ENCODE peak calls at places on chromosome X, in eight cellular contexts. One of them, this sample, is unnamed.

GRCh38 chrX:97168646-97169045 is 284.9 kb downstream of the RPA4 start:
- DNase-seq in foreskin keratinocyte: no peak
- DNase-seq in sciatic nerve: no peak
- DNase-seq in effector memory CD8-positive, alpha-beta T cell: no peak
- DNase-seq in NCI-H748 treated with DMSO at 0.1 percent for 48 hours: no peak
- DNase-seq in stimulated activated naive CD4-positive, alpha-beta T cell: no peak
- DNase-seq in M059J: no peak
- DNase-seq in breast epithelium: no peak
- DNase-seq in this sample: no peak

GRCh38 chrX:72243472-72243871 is 4.6 kb upstream of the ERCC6L start:
- DNase-seq in foreskin keratinocyte: no peak
- DNase-seq in sciatic nerve: no peak
- DNase-seq in effector memory CD8-positive, alpha-beta T cell: no peak
- DNase-seq in NCI-H748 treated with DMSO at 0.1 percent for 48 hours: no peak
- DNase-seq in stimulated activated naive CD4-positive, alpha-beta T cell: no peak
- DNase-seq in M059J: peak; percentile 70
- DNase-seq in breast epithelium: no peak
- DNase-seq in this sample: no peak

GRCh38 chrX:30910124-30910860 is 21.2 kb upstream of the TAB3 start:
- DNase-seq in foreskin keratinocyte: no peak
- DNase-seq in sciatic nerve: no peak
- DNase-seq in effector memory CD8-positive, alpha-beta T cell: no peak
- DNase-seq in NCI-H748 treated with DMSO at 0.1 percent for 48 hours: no peak
- DNase-seq in stimulated activated naive CD4-positive, alpha-beta T cell: peak; percentile 16
- DNase-seq in M059J: peak; percentile 56
- DNase-seq in breast epithelium: no peak
- DNase-seq in this sample: no peak

GRCh38 chrX:115582871-115583729 is 22.1 kb downstream of the PLS3 start:
- DNase-seq in foreskin keratinocyte: no peak
- DNase-seq in sciatic nerve: no peak
- DNase-seq in effector memory CD8-positive, alpha-beta T cell: no peak
- DNase-seq in NCI-H748 treated with DMSO at 0.1 percent for 48 hours: no peak
- DNase-seq in stimulated activated naive CD4-positive, alpha-beta T cell: no peak
- DNase-seq in M059J: peak; percentile 69
- DNase-seq in breast epithelium: no peak
- DNase-seq in this sample: no peak

GRCh38 chrX:38060331-38060878 is 54.1 kb downstream of the SYTL5 start:
- DNase-seq in foreskin keratinocyte: no peak
- DNase-seq in sciatic nerve: no peak
- DNase-seq in effector memory CD8-positive, alpha-beta T cell: no peak
- DNase-seq in NCI-H748 treated with DMSO at 0.1 percent for 48 hours: no peak
- DNase-seq in stimulated activated naive CD4-positive, alpha-beta T cell: no peak
- DNase-seq in M059J: peak; percentile 80
- DNase-seq in breast epithelium: no peak
- DNase-seq in this sample: no peak

GRCh38 chrX:6386837-6387236 is 148.1 kb downstream of the VCX3A start:
- DNase-seq in foreskin keratinocyte: no peak
- DNase-seq in sciatic nerve: no peak
- DNase-seq in effector memory CD8-positive, alpha-beta T cell: no peak
- DNase-seq in NCI-H748 treated with DMSO at 0.1 percent for 48 hours: no peak
- DNase-seq in stimulated activated naive CD4-positive, alpha-beta T cell: no peak
- DNase-seq in M059J: no peak
- DNase-seq in breast epithelium: no peak
- DNase-seq in this sample: no peak

GRCh38 chrX:8033175-8033574 is 106.0 kb upstream of the PNPLA4 start:
- DNase-seq in foreskin keratinocyte: no peak
- DNase-seq in sciatic nerve: no peak
- DNase-seq in effector memory CD8-positive, alpha-beta T cell: no peak
- DNase-seq in NCI-H748 treated with DMSO at 0.1 percent for 48 hours: no peak
- DNase-seq in stimulated activated naive CD4-positive, alpha-beta T cell: no peak
- DNase-seq in M059J: no peak
- DNase-seq in breast epithelium: no peak
- DNase-seq in this sample: no peak

GRCh38 chrX:123481908-123482873 is 250.7 kb downstream of the THOC2 start:
- DNase-seq in foreskin keratinocyte: no peak
- DNase-seq in sciatic nerve: no peak
- DNase-seq in effector memory CD8-positive, alpha-beta T cell: no peak
- DNase-seq in NCI-H748 treated with DMSO at 0.1 percent for 48 hours: no peak
- DNase-seq in stimulated activated naive CD4-positive, alpha-beta T cell: no peak
- DNase-seq in M059J: no peak
- DNase-seq in breast epithelium: no peak
- DNase-seq in this sample: no peak

GRCh38 chrX:42073468-42073867 is 150.1 kb upstream of the CASK start:
- DNase-seq in foreskin keratinocyte: no peak
- DNase-seq in sciatic nerve: no peak
- DNase-seq in effector memory CD8-positive, alpha-beta T cell: no peak
- DNase-seq in NCI-H748 treated with DMSO at 0.1 percent for 48 hours: no peak
- DNase-seq in stimulated activated naive CD4-positive, alpha-beta T cell: no peak
- DNase-seq in M059J: no peak
- DNase-seq in breast epithelium: no peak
- DNase-seq in this sample: no peak

GRCh38 chrX:133415276-133416105 is at the start of gene GPC4:
- DNase-seq in foreskin keratinocyte: peak; percentile 31
- DNase-seq in sciatic nerve: peak; percentile 76
- DNase-seq in effector memory CD8-positive, alpha-beta T cell: no peak
- DNase-seq in NCI-H748 treated with DMSO at 0.1 percent for 48 hours: no peak
- DNase-seq in stimulated activated naive CD4-positive, alpha-beta T cell: no peak
- DNase-seq in M059J: peak; percentile 75
- DNase-seq in breast epithelium: peak; percentile 28
- DNase-seq in this sample: no peak

GRCh38 chrX:132294192-132294591 is 74.9 kb upstream of the RAP2C start:
- DNase-seq in foreskin keratinocyte: no peak
- DNase-seq in sciatic nerve: no peak
- DNase-seq in effector memory CD8-positive, alpha-beta T cell: no peak
- DNase-seq in NCI-H748 treated with DMSO at 0.1 percent for 48 hours: no peak
- DNase-seq in stimulated activated naive CD4-positive, alpha-beta T cell: no peak
- DNase-seq in M059J: no peak
- DNase-seq in breast epithelium: no peak
- DNase-seq in this sample: no peak

GRCh38 chrX:138709886-138710285 is 1.6 kb downstream of the FGF13 start:
- DNase-seq in foreskin keratinocyte: no peak
- DNase-seq in sciatic nerve: no peak
- DNase-seq in effector memory CD8-positive, alpha-beta T cell: no peak
- DNase-seq in NCI-H748 treated with DMSO at 0.1 percent for 48 hours: no peak
- DNase-seq in stimulated activated naive CD4-positive, alpha-beta T cell: no peak
- DNase-seq in M059J: no peak
- DNase-seq in breast epithelium: no peak
- DNase-seq in this sample: no peak

GRCh38 chrX:132564026-132564425 is 75.2 kb upstream of the MBNL3 start:
- DNase-seq in foreskin keratinocyte: no peak
- DNase-seq in sciatic nerve: no peak
- DNase-seq in effector memory CD8-positive, alpha-beta T cell: no peak
- DNase-seq in NCI-H748 treated with DMSO at 0.1 percent for 48 hours: no peak
- DNase-seq in stimulated activated naive CD4-positive, alpha-beta T cell: no peak
- DNase-seq in M059J: peak; percentile 1
- DNase-seq in breast epithelium: no peak
- DNase-seq in this sample: no peak

GRCh38 chrX:45762699-45763647 is 562.3 kb upstream of the DIPK2B start:
- DNase-seq in foreskin keratinocyte: no peak
- DNase-seq in sciatic nerve: no peak
- DNase-seq in effector memory CD8-positive, alpha-beta T cell: no peak
- DNase-seq in NCI-H748 treated with DMSO at 0.1 percent for 48 hours: no peak
- DNase-seq in stimulated activated naive CD4-positive, alpha-beta T cell: no peak
- DNase-seq in M059J: peak; percentile 60
- DNase-seq in breast epithelium: no peak
- DNase-seq in this sample: no peak

This sample was measured in cardiac septum.